ENCODE peak calls at places on chromosome 19, in seven cellular contexts. K is endothelial cell, R is cardiac fibroblast, Z is mammary epithelial cell, Q is dorsolateral prefrontal cortex, W is heart left ventricle, F is PC-3. V is an unnamed sample.

GRCh38 chr19:2640563-2641331 is 61.7 kb downstream of the GNG7 start:
- DNase-seq in R (no peak), F (no peak), Z (no peak), K (no peak), W (no peak), Q (no peak), V (no peak)

GRCh38 chr19:18223860-18224524 is 2.2 kb downstream of the PDE4C start:
- DNase-seq in K (peak; percentile 72), F (peak; percentile 29), W (peak; percentile 53), Q (no peak), Z (no peak), R (peak; percentile 24), V (peak; percentile 77)

GRCh38 chr19:7981661-7982060 is 23.8 kb downstream of the ELAVL1 start:
- DNase-seq in Z (no peak), F (no peak), W (no peak), R (no peak), Q (no peak), K (no peak), V (peak; percentile 9)

GRCh38 chr19:42216653-42217521 is 590 bp downstream of the DEDD2 start:
- DNase-seq in Z (peak; percentile 53), K (peak; percentile 47), R (peak; percentile 40), W (peak; percentile 45), Q (peak; percentile 35), F (peak; percentile 15), V (peak; percentile 58)

GRCh38 chr19:43527860-43528622 is 1.0 kb upstream of the ETHE1 start:
- DNase-seq in Q (no peak), F (peak; percentile 3), Z (peak; percentile 39), W (peak; percentile 37), R (no peak), K (no peak), V (no peak)

GRCh38 chr19:16536130-16536529 is 6.1 kb downstream of the CHERP start:
- DNase-seq in W (no peak), R (no peak), Z (no peak), Q (no peak), K (no peak), F (no peak), V (no peak)

GRCh38 chr19:19777692-19778091 is 43.9 kb downstream of the ZNF506 start:
- DNase-seq in Z (no peak), Q (no peak), R (no peak), F (no peak), W (no peak), K (no peak), V (no peak)

GRCh38 chr19:50906217-50906616 is 5.0 kb downstream of the KLK4 start:
- DNase-seq in F (peak; percentile 73), R (peak; percentile 21), Z (no peak), W (peak; percentile 32), K (peak; percentile 58), Q (no peak), V (peak; percentile 62)

GRCh38 chr19:3699071-3699740 is 1.1 kb downstream of the PIP5K1C start:
- DNase-seq in K (no peak), W (peak; percentile 67), Z (peak; percentile 50), F (peak; percentile 24), Q (peak; percentile 38), R (peak; percentile 62), V (no peak)

GRCh38 chr19:18441804-18442788 is 4.2 kb upstream of the ISYNA1 start:
- DNase-seq in R (no peak), F (no peak), K (no peak), Q (no peak), W (no peak), Z (no peak), V (no peak)

GRCh38 chr19:30065680-30066606 is 123.9 kb downstream of the URI1 start:
- DNase-seq in R (no peak), Q (peak; percentile 26), K (no peak), W (no peak), Z (no peak), F (no peak), V (no peak)

GRCh38 chr19:3670796-3671679 is 29.2 kb downstream of the PIP5K1C start:
- DNase-seq in K (no peak), R (peak; percentile 87), F (no peak), Z (no peak), Q (no peak), W (peak; percentile 90), V (no peak)

GRCh38 chr19:50387176-50387867 is 3.2 kb downstream of the POLD1 start:
- DNase-seq in Q (no peak), R (peak; percentile 22), Z (no peak), K (no peak), F (no peak), W (peak; percentile 37), V (no peak)

GRCh38 chr19:10135551-10136334 is 16.0 kb upstream of the EIF3G start:
- DNase-seq in Q (no peak), R (no peak), F (no peak), Z (peak; percentile 67), K (no peak), W (no peak), V (no peak)

GRCh38 chr19:4013886-4014540 is 6.5 kb downstream of the PIAS4 start:
- DNase-seq in K (no peak), R (no peak), Q (no peak), Z (no peak), W (no peak), F (no peak), V (no peak)

GRCh38 chr19:18697680-18698079 is 14.2 kb downstream of the CRTC1 start:
- DNase-seq in Z (no peak), F (peak; percentile 29), W (peak; percentile 54), R (no peak), K (no peak), Q (no peak), V (no peak)

GRCh38 chr19:46299004-46299509 is 2.2 kb downstream of the HIF3A start:
- DNase-seq in W (peak; percentile 98), R (peak; percentile 98), Z (peak; percentile 71), Q (peak; percentile 90), K (no peak), F (peak; percentile 76), V (no peak)

GRCh38 chr19:46040952-46041500 is at the start of gene IGFL4:
- DNase-seq in K (no peak), F (peak; percentile 42), R (no peak), Q (no peak), Z (peak; percentile 64), W (no peak), V (no peak)

GRCh38 chr19:46023311-46023779 is 492 bp upstream of the PGLYRP1 start:
- DNase-seq in W (no peak), F (no peak), R (no peak), Z (no peak), K (no peak), Q (peak; percentile 17), V (no peak)

GRCh38 chr19:28067882-28068281 is 1145.1 kb downstream of the UQCRFS1 start:
- DNase-seq in Z (no peak), R (no peak), F (no peak), K (no peak), Q (no peak), W (no peak), V (no peak)

GRCh38 chr19:50837300-50837699 is 3.9 kb upstream of the KLK15 start:
- DNase-seq in Z (peak; percentile 18), F (no peak), Q (no peak), R (no peak), W (no peak), K (no peak), V (no peak)

GRCh38 chr19:619286-620002 is 13.9 kb downstream of the POLRMT start:
- DNase-seq in R (no peak), Z (no peak), W (no peak), K (no peak), F (no peak), Q (no peak), V (no peak)

GRCh38 chr19:7554990-7555864 is 19.7 kb downstream of the PNPLA6 start:
- DNase-seq in W (no peak), F (no peak), R (no peak), K (no peak), Q (no peak), Z (no peak), V (peak; percentile 62)

DNA sequence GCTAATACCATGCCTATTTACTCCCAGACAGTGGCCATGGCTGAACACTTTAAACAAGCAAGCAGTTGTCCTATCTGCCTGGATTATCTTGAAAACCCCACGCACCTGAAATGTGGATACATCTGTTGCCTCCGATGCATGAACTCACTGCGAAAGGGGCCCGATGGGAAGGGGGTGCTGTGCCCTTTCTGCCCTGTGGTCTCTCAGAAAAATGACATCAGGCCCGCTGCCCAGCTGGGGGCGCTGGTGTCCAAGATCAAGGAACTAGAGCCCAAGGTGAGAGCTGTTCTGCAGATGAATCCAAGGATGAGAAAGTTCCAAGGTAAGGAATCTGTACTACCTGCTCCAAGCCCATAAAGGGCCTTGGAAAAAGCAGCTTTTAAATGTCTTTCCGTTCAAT is 8.6 kb downstream of the RFPL4AL1 start:
- DNase-seq in Q (no peak), W (no peak), R (no peak), K (no peak), F (peak; percentile 30), Z (no peak), V (no peak)
- TF ChIP-seq CTCF in Q (no peak), W (no peak), R (no peak), K (no peak), F (peak; percentile 66), Z (no peak), V (no peak)

GRCh38 chr19:38142176-38143035 is 81.6 kb downstream of the DPF1 start:
- DNase-seq in K (peak; percentile 72), W (peak; percentile 73), Z (peak; percentile 32), F (peak; percentile 31), R (peak; percentile 67), Q (peak; percentile 78), V (peak; percentile 80)
- TF ChIP-seq CTCF in K (peak; percentile 60), W (peak; percentile 72), Z (peak; percentile 83), F (peak; percentile 56), R (peak; percentile 89), Q (peak; percentile 70), V (peak; percentile 71)

DNA sequence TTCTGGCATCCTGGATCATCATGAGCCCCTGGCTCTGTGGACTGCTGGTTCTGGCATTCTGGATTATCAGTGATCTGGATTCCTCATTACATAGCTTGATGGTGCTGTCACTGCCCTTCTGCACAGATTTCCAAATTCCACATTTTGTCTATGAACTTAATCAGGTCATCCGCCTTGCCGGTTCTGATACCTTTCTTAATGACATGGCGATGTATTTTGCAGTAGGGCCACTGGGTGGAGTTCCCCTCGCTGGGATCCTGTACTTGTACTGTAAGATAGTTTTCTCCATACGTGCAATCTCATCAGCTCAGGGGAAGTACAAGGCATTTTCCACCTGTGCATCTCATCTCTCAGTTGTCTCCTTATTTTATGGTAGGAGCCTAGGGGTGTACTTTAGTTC is 24.4 kb upstream of the OR7C2 start:
- DNase-seq in R (no peak), Z (no peak), K (no peak), W (no peak), Q (no peak), F (peak; percentile 64), V (no peak)
- TF ChIP-seq CTCF in R (no peak), Z (peak; percentile 19), K (no peak), W (no peak), Q (no peak), F (peak; percentile 57), V (peak; percentile 28)

GRCh38 chr19:40214936-40215335 is 3.2 kb downstream of the TTC9B start:
- DNase-seq in Q (no peak), K (no peak), R (no peak), F (no peak), W (no peak), Z (no peak), V (no peak)

GRCh38 chr19:40213882-40214570 is 4.2 kb downstream of the TTC9B start:
- DNase-seq in R (no peak), W (no peak), Z (no peak), F (no peak), K (no peak), Q (no peak), V (no peak)

GRCh38 chr19:40213251-40213793 is 4.9 kb downstream of the TTC9B start:
- DNase-seq in W (no peak), R (no peak), K (no peak), F (no peak), Z (no peak), Q (no peak), V (no peak)

GRCh38 chr19:40208602-40209001 is 9.6 kb downstream of the TTC9B start:
- DNase-seq in Z (no peak), K (no peak), Q (no peak), R (no peak), W (no peak), F (no peak), V (no peak)

GRCh38 chr19:40210919-40211318 is 7.3 kb downstream of the TTC9B start:
- DNase-seq in Q (no peak), R (no peak), K (no peak), Z (no peak), W (no peak), F (no peak), V (no peak)
- TF ChIP-seq CTCF in Q (no peak), R (no peak), K (no peak), Z (no peak), W (no peak), F (no peak), V (no peak)